ENCODE peak calls at places on chromosomes 16 and 17, in nine cellular contexts. Q, R, H, D, W, M, G, J and N are unnamed samples.

GRCh38 chr17:46192484-46193245 is 564 bp downstream of the KANSL1 start:
- DNase-seq in Q (peak), R (peak), H (peak), D (peak), W (peak), M (peak), G (peak), J (peak), N (peak)

GRCh38 chr17:32445976-32446375 is 1.7 kb downstream of the PSMD11 start:
- DNase-seq in Q (no peak), R (no peak), H (no peak), D (no peak), W (peak), M (no peak), G (peak), J (no peak), N (no peak)

GRCh38 chr17:29607557-29608195 is 14.7 kb downstream of the ANKRD13B start:
- DNase-seq in Q (no peak), R (no peak), H (no peak), D (no peak), W (no peak), M (no peak), G (no peak), J (no peak), N (no peak)

GRCh38 chr17:57557793-57558681 is 187.1 kb downstream of the CCDC182 start:
- DNase-seq in Q (no peak), R (no peak), H (no peak), D (no peak), W (peak), M (no peak), G (peak), J (no peak), N (peak)

GRCh38 chr16:48420437-48420836 is 35.2 kb upstream of the SIAH1 start:
- DNase-seq in Q (no peak), R (no peak), H (no peak), D (no peak), W (no peak), M (no peak), G (no peak), J (no peak), N (no peak)

GRCh38 chr17:44977065-44977464 is 9.0 kb upstream of the C1QL1 start:
- DNase-seq in Q (no peak), R (no peak), H (no peak), D (no peak), W (peak), M (no peak), G (no peak), J (no peak), N (no peak)

GRCh38 chr17:75601057-75601987 is 13.7 kb downstream of the MYO15B start:
- DNase-seq in Q (peak), R (no peak), H (peak), D (peak), W (peak), M (peak), G (peak), J (peak), N (no peak)

GRCh38 chr16:2842340-2843000 is 12.4 kb downstream of the ZG16B start:
- DNase-seq in Q (peak), R (no peak), H (peak), D (peak), W (peak), M (peak), G (no peak), J (peak), N (peak)

GRCh38 chr17:45293413-45294211 is 23.2 kb downstream of the MAP3K14 start:
- DNase-seq in Q (no peak), R (peak), H (peak), D (no peak), W (peak), M (peak), G (peak), J (no peak), N (peak)

GRCh38 chr16:1790611-1791255 is 2.8 kb downstream of the IGFALS start:
- DNase-seq in Q (no peak), R (no peak), H (no peak), D (peak), W (no peak), M (no peak), G (no peak), J (no peak), N (no peak)

GRCh38 chr16:49127103-49127502 is 154.5 kb downstream of the CBLN1 start:
- DNase-seq in Q (no peak), R (no peak), H (no peak), D (no peak), W (no peak), M (no peak), G (no peak), J (no peak), N (no peak)

GRCh38 chr16:57377080-57377841 is 5.0 kb downstream of the CX3CL1 start:
- DNase-seq in Q (no peak), R (peak), H (no peak), D (no peak), W (peak), M (no peak), G (peak), J (peak), N (no peak)

GRCh38 chr17:28508325-28508724 is 2.2 kb downstream of the FOXN1 start:
- DNase-seq in Q (no peak), R (no peak), H (no peak), D (no peak), W (no peak), M (no peak), G (no peak), J (no peak), N (no peak)

GRCh38 chr16:70746040-70746707 is 54.8 kb downstream of the VAC14 start:
- DNase-seq in Q (no peak), R (peak), H (peak), D (no peak), W (peak), M (no peak), G (peak), J (no peak), N (peak)

GRCh38 chr17:5553479-5553878 is 30.8 kb downstream of the NLRP1 start:
- DNase-seq in Q (no peak), R (no peak), H (no peak), D (no peak), W (no peak), M (no peak), G (no peak), J (no peak), N (no peak)

GRCh38 chr17:57182621-57183020 is 73.7 kb upstream of the MSI2 start:
- DNase-seq in Q (no peak), R (no peak), H (no peak), D (no peak), W (no peak), M (no peak), G (no peak), J (no peak), N (no peak)

GRCh38 chr17:78387982-78388941 is 9.8 kb downstream of the PGS1 start:
- DNase-seq in Q (no peak), R (no peak), H (no peak), D (peak), W (no peak), M (peak), G (no peak), J (no peak), N (peak)

GRCh38 chr16:51201604-51202003 is 50.5 kb upstream of the SALL1 start:
- DNase-seq in Q (no peak), R (no peak), H (no peak), D (no peak), W (peak), M (no peak), G (no peak), J (no peak), N (no peak)

GRCh38 chr17:74446551-74447500 is 14.9 kb downstream of the GPRC5C start:
- DNase-seq in Q (no peak), R (peak), H (peak), D (no peak), W (no peak), M (no peak), G (peak), J (peak), N (no peak)

GRCh38 chr17:37068266-37068665 is 119.5 kb downstream of the AATF start:
- DNase-seq in Q (no peak), R (no peak), H (peak), D (no peak), W (no peak), M (no peak), G (no peak), J (no peak), N (no peak)